ENCODE peak calls at places on chromosomes 4 and X, in nine cellular contexts. One of them, this sample, is unnamed. For H3K36me3, the result is how much of the 10 kb centered on the place peaks cover.

GRCh38 chrX:100090931-100091330 is 319.1 kb downstream of the PCDH19 start:
- DNase-seq in left lung: no peak
- DNase-seq in HCT116: no peak
- DNase-seq in Panc1: no peak
- DNase-seq in adrenal gland: no peak
- DNase-seq in left ventricle myocardium inferior: no peak
- DNase-seq in aorta: no peak
- DNase-seq in astrocyte: peak
- DNase-seq in tibial nerve: no peak
- DNase-seq in this sample: no peak

GRCh38 chr4:6619116-6619465 is 21.4 kb upstream of the MRFAP1 start:
- DNase-seq in left lung: no peak
- DNase-seq in HCT116: no peak
- DNase-seq in Panc1: no peak
- DNase-seq in adrenal gland: no peak
- DNase-seq in left ventricle myocardium inferior: no peak
- DNase-seq in aorta: peak
- DNase-seq in astrocyte: no peak
- DNase-seq in tibial nerve: no peak
- DNase-seq in this sample: peak

GRCh38 chrX:96820935-96821334 is 62.8 kb upstream of the RPA4 start:
- DNase-seq in left lung: no peak
- DNase-seq in HCT116: no peak
- DNase-seq in Panc1: no peak
- DNase-seq in adrenal gland: no peak
- DNase-seq in left ventricle myocardium inferior: no peak
- DNase-seq in aorta: no peak
- DNase-seq in astrocyte: no peak
- DNase-seq in tibial nerve: no peak
- DNase-seq in this sample: no peak

GRCh38 chrX:18389968-18390367 is 35.4 kb upstream of the CDKL5 start:
- DNase-seq in left lung: no peak
- DNase-seq in HCT116: no peak
- DNase-seq in Panc1: no peak
- DNase-seq in adrenal gland: no peak
- DNase-seq in left ventricle myocardium inferior: no peak
- DNase-seq in aorta: no peak
- DNase-seq in astrocyte: no peak
- DNase-seq in tibial nerve: no peak
- DNase-seq in this sample: no peak

GRCh38 chr4:56705373-56705772 is 24.3 kb upstream of the HOPX start:
- DNase-seq in left lung: no peak
- DNase-seq in HCT116: no peak
- DNase-seq in Panc1: no peak
- DNase-seq in adrenal gland: no peak
- DNase-seq in left ventricle myocardium inferior: no peak
- DNase-seq in aorta: no peak
- DNase-seq in astrocyte: no peak
- DNase-seq in tibial nerve: no peak
- DNase-seq in this sample: no peak

GRCh38 chr4:86338989-86339388 is 20.9 kb downstream of the MAPK10 start:
- DNase-seq in left lung: no peak
- DNase-seq in HCT116: peak
- DNase-seq in Panc1: peak
- DNase-seq in adrenal gland: peak
- DNase-seq in left ventricle myocardium inferior: no peak
- DNase-seq in aorta: no peak
- DNase-seq in astrocyte: peak
- DNase-seq in tibial nerve: no peak
- DNase-seq in this sample: no peak

GRCh38 chr4:164442167-164442566 is 311.8 kb upstream of the SMIM31 start:
- DNase-seq in left lung: no peak
- DNase-seq in HCT116: no peak
- DNase-seq in Panc1: no peak
- DNase-seq in adrenal gland: no peak
- DNase-seq in left ventricle myocardium inferior: no peak
- DNase-seq in aorta: no peak
- DNase-seq in astrocyte: peak
- DNase-seq in tibial nerve: no peak
- DNase-seq in this sample: no peak

GRCh38 chr4:110663738-110664444 is 41.0 kb upstream of the PITX2 start:
- DNase-seq in left lung: no peak
- DNase-seq in HCT116: no peak
- DNase-seq in Panc1: no peak
- DNase-seq in adrenal gland: no peak
- DNase-seq in left ventricle myocardium inferior: no peak
- DNase-seq in aorta: no peak
- DNase-seq in astrocyte: peak
- DNase-seq in tibial nerve: no peak
- DNase-seq in this sample: no peak

GRCh38 chr4:109554971-109555370 is 5.1 kb upstream of the MCUB start:
- DNase-seq in left lung: no peak
- DNase-seq in HCT116: no peak
- DNase-seq in Panc1: no peak
- DNase-seq in adrenal gland: no peak
- DNase-seq in left ventricle myocardium inferior: no peak
- DNase-seq in aorta: no peak
- DNase-seq in astrocyte: peak
- DNase-seq in tibial nerve: no peak
- DNase-seq in this sample: no peak

GRCh38 chr4:6021831-6022606 is 3.8 kb upstream of the C4orf50 start:
- DNase-seq in left lung: no peak
- DNase-seq in HCT116: no peak
- DNase-seq in Panc1: no peak
- DNase-seq in adrenal gland: no peak
- DNase-seq in left ventricle myocardium inferior: no peak
- DNase-seq in aorta: no peak
- DNase-seq in astrocyte: no peak
- DNase-seq in tibial nerve: no peak
- DNase-seq in this sample: no peak

GRCh38 chrX:42269186-42269585 is 345.8 kb upstream of the CASK start:
- DNase-seq in left lung: no peak
- DNase-seq in HCT116: no peak
- DNase-seq in Panc1: no peak
- DNase-seq in adrenal gland: no peak
- DNase-seq in left ventricle myocardium inferior: no peak
- DNase-seq in aorta: no peak
- DNase-seq in astrocyte: no peak
- DNase-seq in tibial nerve: no peak
- DNase-seq in this sample: no peak

GRCh38 chr4:1191621-1192020 is 19.2 kb upstream of the SPON2 start:
- DNase-seq in left lung: no peak
- DNase-seq in HCT116: no peak
- DNase-seq in Panc1: no peak
- DNase-seq in adrenal gland: no peak
- DNase-seq in left ventricle myocardium inferior: no peak
- DNase-seq in aorta: no peak
- DNase-seq in astrocyte: no peak
- DNase-seq in tibial nerve: no peak
- DNase-seq in this sample: peak

GRCh38 chr4:65007841-65008439 is 598.7 kb upstream of the TECRL start:
- DNase-seq in left lung: no peak
- DNase-seq in HCT116: peak
- DNase-seq in Panc1: no peak
- DNase-seq in adrenal gland: no peak
- DNase-seq in left ventricle myocardium inferior: no peak
- DNase-seq in aorta: no peak
- DNase-seq in astrocyte: peak
- DNase-seq in tibial nerve: no peak
- DNase-seq in this sample: no peak

GRCh38 chrX:10008483-10009056 is 41.4 kb downstream of the CLDN34 start:
- DNase-seq in left lung: no peak
- DNase-seq in HCT116: no peak
- DNase-seq in Panc1: no peak
- DNase-seq in adrenal gland: no peak
- DNase-seq in left ventricle myocardium inferior: no peak
- DNase-seq in aorta: no peak
- DNase-seq in astrocyte: peak
- DNase-seq in tibial nerve: no peak
- DNase-seq in this sample: no peak

GRCh38 chrX:38166478-38167083 is 54.1 kb downstream of the SRPX start:
- DNase-seq in left lung: no peak
- DNase-seq in HCT116: peak
- DNase-seq in Panc1: no peak
- DNase-seq in adrenal gland: no peak
- DNase-seq in left ventricle myocardium inferior: no peak
- DNase-seq in aorta: no peak
- DNase-seq in astrocyte: no peak
- DNase-seq in tibial nerve: peak
- DNase-seq in this sample: no peak

GRCh38 chr4:105710012-105710600 is 1.5 kb downstream of the GSTCD start:
- DNase-seq in left lung: no peak
- DNase-seq in HCT116: no peak
- DNase-seq in Panc1: no peak
- DNase-seq in adrenal gland: no peak
- DNase-seq in left ventricle myocardium inferior: no peak
- DNase-seq in aorta: no peak
- DNase-seq in astrocyte: no peak
- DNase-seq in tibial nerve: no peak
- DNase-seq in this sample: no peak

GRCh38 chrX:69197690-69198089 is 32.4 kb upstream of the PJA1 start:
- DNase-seq in left lung: no peak
- DNase-seq in HCT116: no peak
- DNase-seq in Panc1: no peak
- DNase-seq in adrenal gland: no peak
- DNase-seq in left ventricle myocardium inferior: no peak
- DNase-seq in aorta: no peak
- DNase-seq in astrocyte: no peak
- DNase-seq in tibial nerve: no peak
- DNase-seq in this sample: no peak

GRCh38 chr4:168585168-168586091 is 88.6 kb downstream of the PALLD start:
- DNase-seq in left lung: peak
- DNase-seq in HCT116: peak
- DNase-seq in Panc1: no peak
- DNase-seq in adrenal gland: peak
- DNase-seq in left ventricle myocardium inferior: peak
- DNase-seq in aorta: peak
- DNase-seq in astrocyte: peak
- DNase-seq in tibial nerve: peak
- DNase-seq in this sample: peak

GRCh38 chr4:99615210-99615834 is 40.7 kb downstream of the MTTP start:
- DNase-seq in left lung: no peak
- DNase-seq in HCT116: no peak
- DNase-seq in Panc1: no peak
- DNase-seq in adrenal gland: no peak
- DNase-seq in left ventricle myocardium inferior: peak
- DNase-seq in aorta: no peak
- DNase-seq in astrocyte: no peak
- DNase-seq in tibial nerve: no peak
- DNase-seq in this sample: no peak

GRCh38 chr4:6908397-6909112 is 1.1 kb upstream of the TBC1D14 start:
- DNase-seq in left lung: no peak
- DNase-seq in HCT116: no peak
- DNase-seq in Panc1: no peak
- DNase-seq in adrenal gland: peak
- DNase-seq in left ventricle myocardium inferior: no peak
- DNase-seq in aorta: no peak
- DNase-seq in astrocyte: peak
- DNase-seq in tibial nerve: no peak
- DNase-seq in this sample: no peak

GRCh38 chrX:118356154-118356701 is 10.3 kb downstream of the WDR44 start:
- DNase-seq in left lung: no peak
- DNase-seq in HCT116: no peak
- DNase-seq in Panc1: no peak
- DNase-seq in adrenal gland: no peak
- DNase-seq in left ventricle myocardium inferior: no peak
- DNase-seq in aorta: no peak
- DNase-seq in astrocyte: no peak
- DNase-seq in tibial nerve: no peak
- DNase-seq in this sample: no peak

GRCh38 chr4:128355301-128355700 is 67.7 kb upstream of the PGRMC2 start:
- DNase-seq in left lung: no peak
- DNase-seq in HCT116: no peak
- DNase-seq in Panc1: no peak
- DNase-seq in adrenal gland: peak
- DNase-seq in left ventricle myocardium inferior: peak
- DNase-seq in aorta: no peak
- DNase-seq in astrocyte: no peak
- DNase-seq in tibial nerve: no peak
- DNase-seq in this sample: no peak

GRCh38 chrX:47215291-47215900 is 3.1 kb upstream of the CDK16 start:
- DNase-seq in left lung: no peak
- DNase-seq in HCT116: no peak
- DNase-seq in Panc1: no peak
- DNase-seq in adrenal gland: peak
- DNase-seq in left ventricle myocardium inferior: no peak
- DNase-seq in aorta: peak
- DNase-seq in astrocyte: no peak
- DNase-seq in tibial nerve: no peak
- DNase-seq in this sample: no peak
- H3K36me3 ChIP-seq in left lung: half or more
- H3K36me3 ChIP-seq in HCT116: under half
- H3K36me3 ChIP-seq in Panc1: under half
- H3K36me3 ChIP-seq in adrenal gland: half or more
- H3K36me3 ChIP-seq in left ventricle myocardium inferior: half or more
- H3K36me3 ChIP-seq in aorta: under half
- H3K36me3 ChIP-seq in astrocyte: under half
- H3K36me3 ChIP-seq in tibial nerve: under half
- H3K36me3 ChIP-seq in this sample: under half

DNA sequence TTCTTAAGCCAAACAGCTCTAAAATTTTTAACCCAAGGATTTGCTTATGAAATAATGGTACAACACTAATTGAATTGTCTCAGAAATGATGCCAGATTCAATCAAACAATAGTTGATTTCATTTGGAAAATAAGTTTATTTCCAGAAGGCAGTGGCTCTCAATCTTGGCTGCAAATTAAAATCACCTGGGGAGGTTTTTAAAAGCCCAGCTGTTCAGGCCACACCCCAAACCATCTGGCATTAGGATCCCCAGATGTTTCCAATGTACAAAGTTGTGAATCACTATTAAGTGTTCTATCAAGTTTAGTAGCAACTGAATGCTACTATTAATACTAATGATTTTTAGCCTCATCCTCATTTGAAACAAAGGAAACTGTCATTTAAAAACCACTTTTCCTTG is 22.2 kb downstream of the TMEM184C start:
- DNase-seq in left lung: no peak
- DNase-seq in HCT116: no peak
- DNase-seq in Panc1: no peak
- DNase-seq in adrenal gland: no peak
- DNase-seq in left ventricle myocardium inferior: no peak
- DNase-seq in aorta: no peak
- DNase-seq in astrocyte: no peak
- DNase-seq in tibial nerve: no peak
- DNase-seq in this sample: no peak
- H3K36me3 ChIP-seq in left lung: half or more
- H3K36me3 ChIP-seq in HCT116: under half
- H3K36me3 ChIP-seq in Panc1: under half
- H3K36me3 ChIP-seq in adrenal gland: under half
- H3K36me3 ChIP-seq in left ventricle myocardium inferior: half or more
- H3K36me3 ChIP-seq in aorta: under half
- H3K36me3 ChIP-seq in astrocyte: under half
- H3K36me3 ChIP-seq in tibial nerve: under half
- H3K36me3 ChIP-seq in this sample: half or more

GRCh38 chr4:146621-147020 is 22.3 kb downstream of the ZNF718 start:
- DNase-seq in left lung: no peak
- DNase-seq in HCT116: no peak
- DNase-seq in Panc1: no peak
- DNase-seq in adrenal gland: no peak
- DNase-seq in left ventricle myocardium inferior: no peak
- DNase-seq in aorta: no peak
- DNase-seq in astrocyte: no peak
- DNase-seq in tibial nerve: no peak
- DNase-seq in this sample: no peak
- H3K36me3 ChIP-seq in left lung: half or more
- H3K36me3 ChIP-seq in HCT116: under half
- H3K36me3 ChIP-seq in Panc1: under half
- H3K36me3 ChIP-seq in adrenal gland: under half
- H3K36me3 ChIP-seq in left ventricle myocardium inferior: half or more
- H3K36me3 ChIP-seq in aorta: under half
- H3K36me3 ChIP-seq in astrocyte: under half
- H3K36me3 ChIP-seq in tibial nerve: under half
- H3K36me3 ChIP-seq in this sample: under half

GRCh38 chr4:82823062-82823461 is 24.5 kb upstream of the SCD5 start:
- DNase-seq in left lung: no peak
- DNase-seq in HCT116: no peak
- DNase-seq in Panc1: no peak
- DNase-seq in adrenal gland: no peak
- DNase-seq in left ventricle myocardium inferior: no peak
- DNase-seq in aorta: no peak
- DNase-seq in astrocyte: peak
- DNase-seq in tibial nerve: no peak
- DNase-seq in this sample: no peak
- H3K36me3 ChIP-seq in left lung: half or more
- H3K36me3 ChIP-seq in HCT116: half or more
- H3K36me3 ChIP-seq in Panc1: half or more
- H3K36me3 ChIP-seq in adrenal gland: half or more
- H3K36me3 ChIP-seq in left ventricle myocardium inferior: half or more
- H3K36me3 ChIP-seq in aorta: under half
- H3K36me3 ChIP-seq in astrocyte: half or more
- H3K36me3 ChIP-seq in tibial nerve: under half
- H3K36me3 ChIP-seq in this sample: half or more